ENCODE peak calls at places on chromosomes 1 and 21, in four cellular contexts. K, Y, E and R are unnamed samples.

GRCh38 chr1:199122532-199123311 is 483.9 kb downstream of the PTPRC start:
- DNase-seq in K (no peak), Y (peak), E (no peak), R (no peak)

GRCh38 chr1:207841907-207842306 is 69.0 kb downstream of the CD34 start:
- DNase-seq in K (no peak), Y (no peak), E (no peak), R (no peak)

GRCh38 chr1:213231795-213232231 is 180.8 kb downstream of the RPS6KC1 start:
- DNase-seq in K (no peak), Y (no peak), E (no peak), R (no peak)

GRCh38 chr1:50109647-50110075 is 941 bp downstream of the ELAVL4 start:
- DNase-seq in K (no peak), Y (peak), E (no peak), R (no peak)

GRCh38 chr1:55288245-55288644 is 73.1 kb upstream of the USP24 start:
- DNase-seq in K (no peak), Y (no peak), E (peak), R (no peak)

GRCh38 chr1:12177999-12178441 is 11.2 kb downstream of the TNFRSF1B start:
- DNase-seq in K (peak), Y (peak), E (no peak), R (peak)

GRCh38 chr1:168714012-168714411 is 15.0 kb downstream of the DPT start:
- DNase-seq in K (no peak), Y (no peak), E (no peak), R (no peak)

GRCh38 chr1:208431721-208432120 is 187.5 kb upstream of the PLXNA2 start:
- DNase-seq in K (no peak), Y (peak), E (no peak), R (peak)

GRCh38 chr1:209657140-209657879 is 5.1 kb upstream of the LAMB3 start:
- DNase-seq in K (peak), Y (peak), E (no peak), R (no peak)

GRCh38 chr1:71693581-71693980 is 588.8 kb downstream of the NEGR1 start:
- DNase-seq in K (no peak), Y (no peak), E (no peak), R (no peak)

GRCh38 chr1:52669696-52670095 is 28.5 kb downstream of the COA7 start:
- DNase-seq in K (no peak), Y (no peak), E (no peak), R (no peak)

GRCh38 chr1:71930526-71930925 is 351.8 kb downstream of the NEGR1 start:
- DNase-seq in K (no peak), Y (peak), E (no peak), R (no peak)

GRCh38 chr1:193457676-193458075 is 271.3 kb upstream of the B3GALT2 start:
- DNase-seq in K (no peak), Y (no peak), E (no peak), R (no peak)

GRCh38 chr1:26602378-26602959 is 72.9 kb downstream of the RPS6KA1 start:
- DNase-seq in K (peak), Y (peak), E (no peak), R (no peak)

GRCh38 chr1:167617100-167617949 is 12.7 kb upstream of the RCSD1 start:
- DNase-seq in K (no peak), Y (peak), E (no peak), R (no peak)

GRCh38 chr1:229111703-229112319 is 159.1 kb upstream of the RAB4A start:
- DNase-seq in K (no peak), Y (no peak), E (no peak), R (no peak)

GRCh38 chr1:99573431-99574217 is 72.3 kb upstream of the PALMD start:
- DNase-seq in K (no peak), Y (no peak), E (no peak), R (no peak)

GRCh38 chr21:42570362-42570761 is 56.7 kb downstream of the SLC37A1 start:
- DNase-seq in K (no peak), Y (no peak), E (no peak), R (no peak)

GRCh38 chr1:119779869-119780356 is 11.2 kb upstream of the HMGCS2 start:
- DNase-seq in K (no peak), Y (no peak), E (no peak), R (no peak)

GRCh38 chr1:58879464-58879863 is 95.6 kb upstream of the JUN start:
- DNase-seq in K (no peak), Y (peak), E (no peak), R (no peak)

GRCh38 chr1:31938184-31938975 is at the start of gene PTP4A2:
- DNase-seq in K (peak), Y (peak), E (peak), R (peak)

GRCh38 chr1:14745815-14746214 is 147.3 kb downstream of the KAZN start:
- DNase-seq in K (no peak), Y (no peak), E (no peak), R (no peak)

GRCh38 chr1:228873714-228874113 is 138.4 kb downstream of the RHOU start:
- DNase-seq in K (no peak), Y (no peak), E (peak), R (no peak)

GRCh38 chr1:152392909-152393308 is 21.2 kb downstream of the CRNN start:
- DNase-seq in K (no peak), Y (peak), E (no peak), R (no peak)

GRCh38 chr1:86997538-86997937 is 83.1 kb downstream of the HS2ST1 start:
- DNase-seq in K (no peak), Y (no peak), E (no peak), R (no peak)

GRCh38 chr1:151773698-151774097 is 10.4 kb upstream of the MRPL9 start:
- DNase-seq in K (no peak), Y (peak), E (no peak), R (no peak)

GRCh38 chr21:28215214-28215954 is 777.3 kb downstream of the LTN1 start:
- DNase-seq in K (no peak), Y (peak), E (no peak), R (no peak)

GRCh38 chr1:225754940-225755635 is 22.5 kb upstream of the SRP9 start:
- DNase-seq in K (no peak), Y (peak), E (no peak), R (peak)

GRCh38 chr1:8397511-8397910 is 79.6 kb downstream of the SLC45A1 start:
- DNase-seq in K (no peak), Y (no peak), E (peak), R (no peak)

GRCh38 chr1:8396912-8397406 is 79.0 kb downstream of the SLC45A1 start:
- DNase-seq in K (no peak), Y (peak), E (peak), R (peak)

GRCh38 chr1:8395433-8395866 is 77.5 kb downstream of the SLC45A1 start:
- DNase-seq in K (no peak), Y (no peak), E (no peak), R (no peak)

GRCh38 chr1:8394456-8395321 is 76.8 kb downstream of the SLC45A1 start:
- DNase-seq in K (no peak), Y (peak), E (no peak), R (peak)

DNA sequence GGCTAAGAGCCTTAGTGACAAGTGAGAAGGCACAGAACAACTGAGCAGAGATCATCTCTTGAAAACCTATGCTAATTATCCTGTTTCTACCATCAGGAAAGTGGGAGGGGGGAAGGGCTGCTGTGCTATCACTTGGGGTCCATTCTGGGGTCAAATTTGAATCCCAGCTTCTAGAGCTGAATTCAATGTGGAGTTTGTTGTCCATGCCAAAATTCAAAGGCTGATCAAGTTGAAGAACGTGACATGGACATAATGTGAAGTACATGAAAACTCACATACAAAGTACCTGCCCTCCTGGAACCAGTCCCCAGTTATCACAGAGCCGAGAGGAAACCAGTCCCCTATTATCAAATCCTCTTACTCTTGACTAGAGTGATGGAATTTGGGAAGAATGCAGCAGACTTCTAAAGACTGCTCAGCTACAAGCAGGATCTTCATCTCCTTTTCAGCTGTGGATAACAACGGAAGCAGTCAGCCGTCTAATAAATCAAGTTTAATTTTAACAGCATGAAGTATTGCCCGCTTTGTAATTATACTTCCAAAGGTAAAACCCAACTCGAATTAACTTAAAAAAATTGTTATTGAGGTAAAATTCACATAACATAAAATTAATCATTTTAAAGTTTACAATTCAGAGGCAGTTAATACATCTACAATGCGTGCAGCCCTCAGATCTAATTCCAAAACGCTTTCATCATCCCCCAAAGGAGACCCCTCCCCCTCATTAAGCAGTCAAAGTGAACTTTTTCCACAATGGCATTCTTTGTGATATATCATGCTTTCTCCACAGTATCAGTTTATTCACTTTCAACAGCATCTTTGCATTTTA is 78.4 kb downstream of the SLC45A1 start:
- DNase-seq in K (no peak), Y (no peak), E (peak), R (no peak)
- H3K27ac ChIP-seq in K (no peak), Y (peak), E (peak), R (peak)

GRCh38 chr1:18480315-18481189 is at the start of gene KLHDC7A:
- DNase-seq in K (no peak), Y (peak), E (no peak), R (no peak)
- TF ChIP-seq CTCF in K (no peak), Y (no peak), E (no peak), R (no peak)

GRCh38 chr1:2315711-2316450 is 75.5 kb downstream of the MORN1 start:
- DNase-seq in K (no peak), Y (no peak), E (no peak), R (no peak)

GRCh38 chr1:2316451-2316940 is 74.9 kb downstream of the MORN1 start:
- DNase-seq in K (no peak), Y (peak), E (no peak), R (no peak)

GRCh38 chr1:2313651-2314296 is 77.6 kb downstream of the MORN1 start:
- DNase-seq in K (no peak), Y (no peak), E (no peak), R (no peak)

GRCh38 chr1:2314297-2314802 is 77.0 kb downstream of the MORN1 start:
- DNase-seq in K (no peak), Y (no peak), E (no peak), R (no peak)

GRCh38 chr1:2314803-2315710 is 76.3 kb downstream of the MORN1 start:
- DNase-seq in K (no peak), Y (no peak), E (no peak), R (no peak)
- H3K27ac ChIP-seq in K (peak), Y (no peak), E (peak), R (peak)

GRCh38 chr1:203675596-203676347 is 49.1 kb downstream of the ATP2B4 start:
- DNase-seq in K (no peak), Y (no peak), E (no peak), R (no peak)

GRCh38 chr1:203672354-203672753 is 45.7 kb downstream of the ATP2B4 start:
- DNase-seq in K (no peak), Y (no peak), E (no peak), R (peak)

GRCh38 chr1:203676455-203676854 is 49.8 kb downstream of the ATP2B4 start:
- DNase-seq in K (no peak), Y (no peak), E (no peak), R (no peak)

GRCh38 chr1:203671808-203672207 is 45.2 kb downstream of the ATP2B4 start:
- DNase-seq in K (no peak), Y (no peak), E (no peak), R (no peak)

DNA sequence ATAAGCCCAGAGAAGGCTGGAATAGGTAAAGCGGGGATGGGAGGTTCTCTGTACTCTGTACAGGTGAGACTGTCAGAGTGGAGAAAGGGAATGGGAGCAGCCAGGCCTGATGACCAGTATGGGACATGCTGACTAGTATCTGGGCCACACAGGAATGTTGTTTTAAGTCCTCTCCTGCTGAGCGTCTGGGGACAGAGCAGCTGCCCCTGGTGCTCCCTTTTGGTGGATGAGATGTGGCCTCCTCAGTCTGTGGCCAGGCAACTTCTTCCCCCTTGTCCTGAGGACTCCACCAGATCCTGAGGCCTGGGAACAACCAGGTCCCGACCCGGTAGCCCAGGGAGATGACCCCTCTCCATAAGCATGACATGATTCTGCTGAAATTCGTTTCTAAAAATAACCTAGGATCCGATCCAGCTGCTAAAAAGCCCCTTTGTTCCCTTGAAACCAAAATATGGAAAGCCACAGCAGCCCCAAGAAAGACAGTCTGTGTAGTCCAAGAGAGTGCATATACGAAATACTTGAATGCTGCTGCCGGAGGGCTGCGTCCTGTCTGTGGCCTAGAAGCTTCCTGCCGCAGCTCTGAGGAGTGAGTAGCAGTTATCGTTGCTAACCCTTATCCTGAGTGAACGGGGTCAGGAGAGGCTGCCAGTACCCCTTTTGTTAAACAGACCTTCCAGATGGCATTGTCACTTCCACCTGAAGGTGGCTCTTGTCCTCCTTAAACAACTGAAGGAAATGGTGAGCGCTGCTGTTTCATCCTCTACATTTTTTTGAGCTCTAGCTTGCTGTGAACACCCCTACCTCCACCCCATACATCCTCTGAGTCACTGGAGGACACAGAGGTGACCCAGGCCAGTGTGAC is 47.1 kb downstream of the ATP2B4 start:
- DNase-seq in K (peak), Y (peak), E (no peak), R (peak)
- TF ChIP-seq CTCF in K (peak), Y (no peak), E (no peak), R (no peak)

GRCh38 chr1:172429324-172430127 is 9.0 kb downstream of the C1orf105 start:
- DNase-seq in K (peak), Y (peak), E (no peak), R (no peak)

GRCh38 chr1:172423336-172423735 is 2.9 kb downstream of the C1orf105 start:
- DNase-seq in K (no peak), Y (peak), E (no peak), R (no peak)

GRCh38 chr1:172425339-172425738 is 4.9 kb downstream of the C1orf105 start:
- DNase-seq in K (no peak), Y (no peak), E (no peak), R (no peak)

GRCh38 chr1:172430128-172430454 is 9.6 kb downstream of the C1orf105 start:
- DNase-seq in K (no peak), Y (no peak), E (no peak), R (no peak)

GRCh38 chr1:172427191-172427590 is 6.7 kb downstream of the C1orf105 start:
- DNase-seq in K (no peak), Y (no peak), E (no peak), R (no peak)
- H3K27ac ChIP-seq in K (no peak), Y (no peak), E (no peak), R (no peak)

GRCh38 chr21:20875741-20876140 is 122.5 kb upstream of the NCAM2 start:
- DNase-seq in K (no peak), Y (no peak), E (no peak), R (no peak)
- TF ChIP-seq CTCF in K (no peak), Y (no peak), E (no peak), R (no peak)

GRCh38 chr1:67777532-67777931 is 55.7 kb downstream of the GNG12 start:
- DNase-seq in K (no peak), Y (no peak), E (peak), R (no peak)
- H3K27ac ChIP-seq in K (no peak), Y (no peak), E (peak), R (no peak)

GRCh38 chr1:161905269-161905884 is 118.3 kb downstream of the OLFML2B start:
- DNase-seq in K (peak), Y (peak), E (no peak), R (no peak)
- TF ChIP-seq CTCF in K (no peak), Y (peak), E (no peak), R (peak)